ENCODE peak calls at places on chromosomes 3 and 15, in ten cellular contexts. One of them, this sample, is unnamed.

GRCh38 chr3:31422237-31422636 is 110.5 kb upstream of the STT3B start:
- DNase-seq in neural crest cell: no peak
- DNase-seq in WTC11: no peak
- DNase-seq in AG10803: no peak
- DNase-seq in colonic mucosa: no peak
- DNase-seq in thyroid gland: no peak
- DNase-seq in GM12864: no peak
- DNase-seq in HFF-Myc: no peak
- DNase-seq in body of pancreas: no peak
- DNase-seq in GM13977: no peak
- DNase-seq in this sample: no peak

GRCh38 chr3:128175768-128176167 is 22.5 kb downstream of the EEFSEC start:
- DNase-seq in colonic mucosa: no peak
- DNase-seq in thyroid gland: no peak
- DNase-seq in WTC11: no peak
- DNase-seq in neural crest cell: no peak
- DNase-seq in GM12864: no peak
- DNase-seq in body of pancreas: no peak
- DNase-seq in GM13977: no peak
- DNase-seq in AG10803: no peak
- DNase-seq in HFF-Myc: no peak
- DNase-seq in this sample: no peak

GRCh38 chr3:136343873-136344281 is 93.7 kb downstream of the PCCB start:
- DNase-seq in body of pancreas: peak
- DNase-seq in colonic mucosa: peak
- DNase-seq in GM12864: no peak
- DNase-seq in neural crest cell: no peak
- DNase-seq in AG10803: peak
- DNase-seq in HFF-Myc: peak
- DNase-seq in thyroid gland: peak
- DNase-seq in WTC11: no peak
- DNase-seq in GM13977: no peak
- DNase-seq in this sample: no peak

GRCh38 chr15:48402778-48403177 is 71.5 kb downstream of the DUT start:
- DNase-seq in neural crest cell: no peak
- DNase-seq in GM12864: peak
- DNase-seq in AG10803: no peak
- DNase-seq in HFF-Myc: no peak
- DNase-seq in body of pancreas: no peak
- DNase-seq in GM13977: peak
- DNase-seq in WTC11: no peak
- DNase-seq in colonic mucosa: no peak
- DNase-seq in thyroid gland: no peak
- DNase-seq in this sample: no peak

GRCh38 chr15:75801859-75802593 is 41.2 kb upstream of the UBE2Q2 start:
- DNase-seq in WTC11: peak
- DNase-seq in neural crest cell: peak
- DNase-seq in AG10803: peak
- DNase-seq in HFF-Myc: peak
- DNase-seq in body of pancreas: peak
- DNase-seq in colonic mucosa: peak
- DNase-seq in thyroid gland: peak
- DNase-seq in GM12864: peak
- DNase-seq in GM13977: peak
- DNase-seq in this sample: peak

GRCh38 chr3:49198611-49199230 is 27.3 kb downstream of the KLHDC8B start:
- DNase-seq in body of pancreas: no peak
- DNase-seq in GM13977: no peak
- DNase-seq in thyroid gland: no peak
- DNase-seq in colonic mucosa: no peak
- DNase-seq in WTC11: no peak
- DNase-seq in GM12864: no peak
- DNase-seq in neural crest cell: no peak
- DNase-seq in HFF-Myc: no peak
- DNase-seq in AG10803: no peak
- DNase-seq in this sample: no peak

GRCh38 chr3:177894021-177894690 is 642.1 kb upstream of the KCNMB2 start:
- DNase-seq in AG10803: no peak
- DNase-seq in neural crest cell: no peak
- DNase-seq in colonic mucosa: no peak
- DNase-seq in GM12864: no peak
- DNase-seq in body of pancreas: no peak
- DNase-seq in thyroid gland: no peak
- DNase-seq in GM13977: no peak
- DNase-seq in WTC11: no peak
- DNase-seq in HFF-Myc: no peak
- DNase-seq in this sample: no peak

GRCh38 chr3:105316307-105316706 is 50.4 kb upstream of the ALCAM start:
- DNase-seq in HFF-Myc: no peak
- DNase-seq in thyroid gland: no peak
- DNase-seq in AG10803: no peak
- DNase-seq in body of pancreas: no peak
- DNase-seq in colonic mucosa: no peak
- DNase-seq in GM13977: no peak
- DNase-seq in neural crest cell: no peak
- DNase-seq in WTC11: no peak
- DNase-seq in GM12864: no peak
- DNase-seq in this sample: no peak

GRCh38 chr3:51106242-51106876 is 278.7 kb upstream of the MANF start:
- DNase-seq in GM12864: no peak
- DNase-seq in AG10803: no peak
- DNase-seq in neural crest cell: no peak
- DNase-seq in body of pancreas: no peak
- DNase-seq in GM13977: no peak
- DNase-seq in HFF-Myc: no peak
- DNase-seq in WTC11: no peak
- DNase-seq in colonic mucosa: no peak
- DNase-seq in thyroid gland: no peak
- DNase-seq in this sample: no peak

GRCh38 chr3:51099794-51100542 is 285.1 kb upstream of the MANF start:
- DNase-seq in HFF-Myc: peak
- DNase-seq in colonic mucosa: peak
- DNase-seq in GM13977: peak
- DNase-seq in GM12864: no peak
- DNase-seq in thyroid gland: peak
- DNase-seq in AG10803: peak
- DNase-seq in WTC11: peak
- DNase-seq in neural crest cell: peak
- DNase-seq in body of pancreas: peak
- DNase-seq in this sample: peak

DNA sequence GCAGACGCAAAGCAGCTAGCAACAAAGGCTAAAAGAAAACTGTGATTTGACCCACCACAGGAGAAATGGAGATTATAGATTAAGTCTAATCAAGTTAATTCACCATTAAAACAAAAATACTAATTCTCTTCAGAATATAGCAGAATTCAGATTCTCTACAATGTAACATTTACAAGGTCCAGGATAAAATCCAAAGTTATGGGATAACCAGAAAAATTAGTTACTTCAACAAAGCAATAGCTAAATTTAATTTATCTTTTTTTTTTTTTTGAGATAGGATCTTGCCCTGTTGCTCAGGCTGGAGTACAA is 284.6 kb upstream of the MANF start:
- DNase-seq in neural crest cell: no peak
- DNase-seq in thyroid gland: no peak
- DNase-seq in body of pancreas: no peak
- DNase-seq in GM13977: no peak
- DNase-seq in colonic mucosa: no peak
- DNase-seq in WTC11: no peak
- DNase-seq in HFF-Myc: no peak
- DNase-seq in GM12864: no peak
- DNase-seq in AG10803: no peak
- DNase-seq in this sample: no peak
- TF ChIP-seq CTCF in neural crest cell: no peak
- TF ChIP-seq CTCF in thyroid gland: no peak
- TF ChIP-seq CTCF in body of pancreas: no peak
- TF ChIP-seq CTCF in GM13977: no peak
- TF ChIP-seq CTCF in colonic mucosa: no peak
- TF ChIP-seq CTCF in WTC11: peak
- TF ChIP-seq CTCF in HFF-Myc: no peak
- TF ChIP-seq CTCF in GM12864: no peak
- TF ChIP-seq CTCF in AG10803: no peak
- TF ChIP-seq CTCF in this sample: no peak

GRCh38 chr3:66017084-66017990 is 21.4 kb downstream of the MAGI1 start:
- DNase-seq in GM12864: no peak
- DNase-seq in GM13977: no peak
- DNase-seq in HFF-Myc: no peak
- DNase-seq in WTC11: no peak
- DNase-seq in AG10803: no peak
- DNase-seq in body of pancreas: no peak
- DNase-seq in colonic mucosa: no peak
- DNase-seq in neural crest cell: no peak
- DNase-seq in thyroid gland: no peak
- DNase-seq in this sample: no peak

GRCh38 chr3:66021731-66022131 is 17.0 kb downstream of the MAGI1 start:
- DNase-seq in thyroid gland: no peak
- DNase-seq in AG10803: no peak
- DNase-seq in GM12864: no peak
- DNase-seq in GM13977: no peak
- DNase-seq in body of pancreas: peak
- DNase-seq in neural crest cell: no peak
- DNase-seq in WTC11: no peak
- DNase-seq in HFF-Myc: no peak
- DNase-seq in colonic mucosa: no peak
- DNase-seq in this sample: no peak

GRCh38 chr3:66019896-66020295 is 18.8 kb downstream of the MAGI1 start:
- DNase-seq in GM12864: no peak
- DNase-seq in HFF-Myc: no peak
- DNase-seq in colonic mucosa: no peak
- DNase-seq in GM13977: no peak
- DNase-seq in thyroid gland: no peak
- DNase-seq in neural crest cell: no peak
- DNase-seq in WTC11: no peak
- DNase-seq in body of pancreas: peak
- DNase-seq in AG10803: no peak
- DNase-seq in this sample: no peak

GRCh38 chr3:66014641-66015040 is 24.1 kb downstream of the MAGI1 start:
- DNase-seq in GM12864: no peak
- DNase-seq in WTC11: no peak
- DNase-seq in AG10803: no peak
- DNase-seq in HFF-Myc: no peak
- DNase-seq in neural crest cell: no peak
- DNase-seq in thyroid gland: no peak
- DNase-seq in body of pancreas: no peak
- DNase-seq in GM13977: no peak
- DNase-seq in colonic mucosa: no peak
- DNase-seq in this sample: no peak

DNA sequence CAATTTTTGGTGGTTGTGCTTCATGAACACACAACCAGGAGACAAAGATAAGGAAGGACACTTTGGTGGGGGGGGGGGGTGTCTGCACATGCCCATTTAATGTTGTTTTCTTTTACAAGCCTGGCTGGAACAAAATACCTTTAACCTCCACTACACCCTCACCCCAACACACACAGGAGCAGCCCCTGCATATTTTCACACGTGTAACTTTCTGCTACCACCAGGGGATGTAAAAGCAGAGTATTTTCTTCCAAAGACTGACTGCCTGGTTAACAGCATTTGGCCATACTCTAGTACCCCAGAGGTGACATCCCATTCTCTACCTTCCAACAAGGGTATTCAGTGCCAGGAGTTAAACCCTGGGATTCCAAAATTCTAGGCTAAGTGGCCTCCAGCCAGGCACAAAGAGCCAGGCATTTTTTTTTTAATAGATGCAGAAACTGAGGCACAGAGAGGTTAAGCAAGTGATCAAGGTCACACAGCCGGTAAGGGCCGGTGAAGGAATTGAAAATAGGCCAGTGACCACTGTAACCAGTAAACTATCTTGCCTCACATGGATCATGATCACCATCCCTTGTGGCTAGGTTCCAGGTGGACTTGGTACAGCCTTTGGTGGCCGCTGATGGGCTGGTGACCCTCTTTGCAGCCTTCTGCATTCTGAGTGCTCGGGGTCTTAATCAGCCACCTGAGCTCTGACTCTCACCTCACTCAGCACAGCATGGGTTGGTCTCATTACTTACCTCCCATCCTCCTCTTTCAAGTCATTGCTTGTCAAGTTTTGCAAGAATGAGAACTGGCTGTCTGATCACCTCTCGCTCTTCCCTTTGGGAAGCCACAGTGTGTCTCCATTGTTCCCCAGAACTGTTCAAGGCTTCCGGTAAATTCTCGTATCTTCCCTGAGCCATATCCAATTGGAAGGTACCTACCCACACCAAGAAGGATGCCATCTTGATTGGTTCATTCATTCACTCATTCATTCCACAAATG is 20.4 kb downstream of the MAGI1 start:
- DNase-seq in HFF-Myc: no peak
- DNase-seq in body of pancreas: no peak
- DNase-seq in AG10803: no peak
- DNase-seq in neural crest cell: no peak
- DNase-seq in GM12864: no peak
- DNase-seq in colonic mucosa: no peak
- DNase-seq in GM13977: no peak
- DNase-seq in thyroid gland: no peak
- DNase-seq in WTC11: no peak
- DNase-seq in this sample: no peak
- TF ChIP-seq CTCF in HFF-Myc: no peak
- TF ChIP-seq CTCF in body of pancreas: no peak
- TF ChIP-seq CTCF in AG10803: no peak
- TF ChIP-seq CTCF in neural crest cell: no peak
- TF ChIP-seq CTCF in GM12864: no peak
- TF ChIP-seq CTCF in colonic mucosa: no peak
- TF ChIP-seq CTCF in GM13977: no peak
- TF ChIP-seq CTCF in thyroid gland: no peak
- TF ChIP-seq CTCF in WTC11: no peak
- TF ChIP-seq CTCF in this sample: no peak

GRCh38 chr3:165256554-165256953 is 60.4 kb upstream of the SLITRK3 start:
- DNase-seq in thyroid gland: no peak
- DNase-seq in AG10803: no peak
- DNase-seq in WTC11: no peak
- DNase-seq in colonic mucosa: no peak
- DNase-seq in neural crest cell: no peak
- DNase-seq in GM12864: no peak
- DNase-seq in GM13977: no peak
- DNase-seq in HFF-Myc: no peak
- DNase-seq in body of pancreas: no peak
- DNase-seq in this sample: no peak
- TF ChIP-seq CTCF in thyroid gland: no peak
- TF ChIP-seq CTCF in AG10803: no peak
- TF ChIP-seq CTCF in WTC11: no peak
- TF ChIP-seq CTCF in colonic mucosa: no peak
- TF ChIP-seq CTCF in neural crest cell: no peak
- TF ChIP-seq CTCF in GM12864: no peak
- TF ChIP-seq CTCF in GM13977: no peak
- TF ChIP-seq CTCF in HFF-Myc: no peak
- TF ChIP-seq CTCF in body of pancreas: no peak
- TF ChIP-seq CTCF in this sample: no peak

DNA sequence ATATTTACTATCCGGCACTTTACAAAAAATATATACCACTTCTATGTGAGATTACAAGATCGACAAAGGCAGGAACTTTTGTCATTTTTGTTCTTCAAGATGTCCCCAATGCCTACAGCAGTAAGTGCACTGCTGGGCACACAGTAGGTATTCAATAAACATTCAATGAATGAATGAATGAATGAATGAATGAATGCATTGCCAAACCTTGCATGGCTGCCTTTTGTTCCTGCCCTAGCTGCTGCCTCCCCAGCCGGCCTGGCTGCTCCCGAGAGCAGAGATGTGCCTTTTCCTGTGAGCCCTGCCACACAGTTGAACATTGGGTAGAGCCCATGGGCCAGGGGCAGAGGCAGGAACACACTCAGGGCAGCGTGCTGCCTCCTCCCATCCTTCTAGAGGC is 37.5 kb downstream of the LINGO1 start:
- DNase-seq in GM13977: no peak
- DNase-seq in body of pancreas: no peak
- DNase-seq in thyroid gland: no peak
- DNase-seq in WTC11: no peak
- DNase-seq in HFF-Myc: no peak
- DNase-seq in neural crest cell: no peak
- DNase-seq in colonic mucosa: no peak
- DNase-seq in AG10803: no peak
- DNase-seq in GM12864: no peak
- DNase-seq in this sample: no peak
- TF ChIP-seq CTCF in GM13977: no peak
- TF ChIP-seq CTCF in body of pancreas: no peak
- TF ChIP-seq CTCF in thyroid gland: no peak
- TF ChIP-seq CTCF in WTC11: no peak
- TF ChIP-seq CTCF in HFF-Myc: no peak
- TF ChIP-seq CTCF in neural crest cell: no peak
- TF ChIP-seq CTCF in colonic mucosa: no peak
- TF ChIP-seq CTCF in AG10803: no peak
- TF ChIP-seq CTCF in GM12864: no peak
- TF ChIP-seq CTCF in this sample: no peak

This sample was measured in GM10248.